ENCODE peak calls at places on chromosomes 16 and 17, in nine cellular contexts. I, P, S, G, U, Z, J, W and H are unnamed samples.
A peak's percentile ranks its signal among the peaks of the same experiment; 100 is the strongest.

GRCh38 chr16:30357085-30357714 is 2.1 kb upstream of the CD2BP2 start:
- DNase-seq in I (peak; percentile 26), P (no peak), S (no peak), G (no peak), U (no peak), Z (no peak), J (no peak), W (no peak), H (no peak)

GRCh38 chr16:51228097-51228659 is 77.1 kb upstream of the SALL1 start:
- DNase-seq in I (no peak), P (no peak), S (no peak), G (no peak), U (no peak), Z (no peak), J (no peak), W (no peak), H (no peak)

GRCh38 chr16:72787519-72788268 is 260.2 kb downstream of the ZFHX3 start:
- DNase-seq in I (peak; percentile 74), P (no peak), S (peak; percentile 91), G (peak; percentile 78), U (peak; percentile 56), Z (peak; percentile 79), J (no peak), W (peak; percentile 96), H (peak; percentile 86)

GRCh38 chr17:82795615-82796014 is 43.8 kb downstream of the TBCD start:
- DNase-seq in I (no peak), P (no peak), S (no peak), G (no peak), U (no peak), Z (no peak), J (no peak), W (no peak), H (no peak)

GRCh38 chr16:49967012-49967559 is 57.9 kb upstream of the CNEP1R1 start:
- DNase-seq in I (no peak), P (no peak), S (no peak), G (no peak), U (no peak), Z (no peak), J (peak; percentile 28), W (no peak), H (no peak)

GRCh38 chr16:48384982-48385271 is 286 bp downstream of the SIAH1 start:
- DNase-seq in I (no peak), P (no peak), S (no peak), G (no peak), U (no peak), Z (peak; percentile 56), J (peak; percentile 60), W (no peak), H (peak; percentile 70)

GRCh38 chr16:66093217-66093616 is 273.3 kb upstream of the CDH5 start:
- DNase-seq in I (no peak), P (no peak), S (no peak), G (no peak), U (no peak), Z (no peak), J (no peak), W (no peak), H (no peak)

GRCh38 chr17:30796016-30796415 is 28.5 kb downstream of the CRLF3 start:
- DNase-seq in I (no peak), P (no peak), S (no peak), G (no peak), U (no peak), Z (no peak), J (no peak), W (no peak), H (peak; percentile 28)

GRCh38 chr16:73432794-73433455 is 385.0 kb upstream of the ZFHX3 start:
- DNase-seq in I (no peak), P (no peak), S (no peak), G (no peak), U (no peak), Z (no peak), J (no peak), W (no peak), H (no peak)

GRCh38 chr17:50501906-50502642 is 6.2 kb upstream of the MYCBPAP start:
- DNase-seq in I (peak; percentile 31), P (no peak), S (no peak), G (no peak), U (no peak), Z (no peak), J (no peak), W (no peak), H (no peak)

GRCh38 chr17:49260922-49261291 is 30.3 kb upstream of the PHOSPHO1 start:
- DNase-seq in I (no peak), P (no peak), S (no peak), G (peak; percentile 9), U (no peak), Z (no peak), J (no peak), W (no peak), H (no peak)

GRCh38 chr16:84360748-84361147 is 7.6 kb upstream of the ATP2C2 start:
- DNase-seq in I (no peak), P (no peak), S (no peak), G (no peak), U (no peak), Z (no peak), J (no peak), W (no peak), H (no peak)

GRCh38 chr17:75645889-75646625 is 12.8 kb downstream of the SMIM5 start:
- DNase-seq in I (peak; percentile 92), P (peak; percentile 97), S (peak; percentile 73), G (peak; percentile 20), U (no peak), Z (peak; percentile 49), J (no peak), W (no peak), H (peak; percentile 89)

GRCh38 chr16:31118223-31119155 is 1.0 kb downstream of the KAT8 start:
- DNase-seq in I (no peak), P (no peak), S (peak; percentile 98), G (no peak), U (no peak), Z (no peak), J (no peak), W (peak; percentile 70), H (no peak)

GRCh38 chr16:67311607-67312449 is 14.7 kb downstream of the KCTD19 start:
- DNase-seq in I (no peak), P (no peak), S (peak; percentile 100), G (peak; percentile 88), U (peak; percentile 100), Z (no peak), J (no peak), W (peak; percentile 93), H (peak; percentile 76)

GRCh38 chr17:15289285-15290185 is 24.4 kb upstream of the PMP22 start:
- DNase-seq in I (no peak), P (no peak), S (peak; percentile 37), G (no peak), U (no peak), Z (no peak), J (no peak), W (no peak), H (no peak)

GRCh38 chr16:78134944-78135619 is 35.6 kb downstream of the WWOX start:
- DNase-seq in I (no peak), P (no peak), S (no peak), G (no peak), U (no peak), Z (no peak), J (no peak), W (no peak), H (no peak)

GRCh38 chr17:35713069-35713728 is 18.2 kb upstream of the RASL10B start:
- DNase-seq in I (no peak), P (peak; percentile 16), S (no peak), G (no peak), U (peak; percentile 53), Z (no peak), J (peak; percentile 28), W (peak; percentile 38), H (no peak)

GRCh38 chr17:48505788-48506187 is 25.0 kb downstream of the HOXB1 start:
- DNase-seq in I (no peak), P (peak; percentile 80), S (peak; percentile 82), G (peak; percentile 52), U (no peak), Z (no peak), J (no peak), W (peak; percentile 75), H (peak; percentile 66)

GRCh38 chr16:59697236-59697635 is 963.1 kb upstream of the GOT2 start:
- DNase-seq in I (no peak), P (no peak), S (peak; percentile 75), G (no peak), U (no peak), Z (no peak), J (no peak), W (no peak), H (no peak)

GRCh38 chr17:75059369-75060345 is 12.6 kb downstream of the KCTD2 start:
- DNase-seq in I (no peak), P (peak; percentile 44), S (peak; percentile 58), G (no peak), U (peak; percentile 54), Z (no peak), J (peak; percentile 53), W (peak; percentile 83), H (no peak)